ENCODE peak calls at places on chromosomes 12 and 14, in four cellular contexts. O, B, G and D are unnamed samples.

GRCh38 chr14:54105898-54106297 is 149.3 kb upstream of the BMP4 start:
- DNase-seq in B (no peak), G (no peak), O (no peak), D (no peak)

GRCh38 chr12:111024205-111024794 is 103.9 kb upstream of the MYL2 start:
- DNase-seq in B (peak), G (peak), O (peak), D (peak)

GRCh38 chr12:113271853-113272561 is 50.7 kb downstream of the TPCN1 start:
- DNase-seq in O (peak), G (no peak), B (peak), D (no peak)

GRCh38 chr14:31954991-31955390 is 122.1 kb upstream of the ARHGAP5 start:
- DNase-seq in B (no peak), G (no peak), O (peak), D (no peak)

GRCh38 chr12:71599213-71599612 is 64.4 kb downstream of the ZFC3H1 start:
- DNase-seq in O (no peak), G (no peak), B (no peak), D (no peak)

GRCh38 chr12:86122846-86123468 is 133.2 kb downstream of the MGAT4C start:
- DNase-seq in B (no peak), O (peak), G (no peak), D (no peak)

GRCh38 chr12:102034346-102034745 is 27.4 kb downstream of the WASHC3 start:
- DNase-seq in O (peak), G (no peak), B (no peak), D (no peak)

GRCh38 chr14:33765251-33765650 is 185.6 kb downstream of the EGLN3 start:
- DNase-seq in B (peak), O (no peak), G (peak), D (peak)

GRCh38 chr12:116066381-116067230 is 210.9 kb downstream of the MED13L start:
- DNase-seq in O (peak), G (no peak), B (peak), D (peak)

GRCh38 chr12:29149691-29150382 is 759 bp downstream of the FAR2 start:
- DNase-seq in B (peak), O (no peak), G (peak), D (no peak)

GRCh38 chr12:29148065-29148957 is 767 bp upstream of the FAR2 start:
- DNase-seq in G (no peak), O (no peak), B (peak), D (no peak)

GRCh38 chr12:29146201-29146600 is 2.9 kb upstream of the FAR2 start:
- DNase-seq in G (no peak), B (no peak), O (no peak), D (no peak)

GRCh38 chr12:29152223-29152868 is 3.3 kb downstream of the FAR2 start:
- DNase-seq in G (no peak), O (no peak), B (no peak), D (no peak)

DNA sequence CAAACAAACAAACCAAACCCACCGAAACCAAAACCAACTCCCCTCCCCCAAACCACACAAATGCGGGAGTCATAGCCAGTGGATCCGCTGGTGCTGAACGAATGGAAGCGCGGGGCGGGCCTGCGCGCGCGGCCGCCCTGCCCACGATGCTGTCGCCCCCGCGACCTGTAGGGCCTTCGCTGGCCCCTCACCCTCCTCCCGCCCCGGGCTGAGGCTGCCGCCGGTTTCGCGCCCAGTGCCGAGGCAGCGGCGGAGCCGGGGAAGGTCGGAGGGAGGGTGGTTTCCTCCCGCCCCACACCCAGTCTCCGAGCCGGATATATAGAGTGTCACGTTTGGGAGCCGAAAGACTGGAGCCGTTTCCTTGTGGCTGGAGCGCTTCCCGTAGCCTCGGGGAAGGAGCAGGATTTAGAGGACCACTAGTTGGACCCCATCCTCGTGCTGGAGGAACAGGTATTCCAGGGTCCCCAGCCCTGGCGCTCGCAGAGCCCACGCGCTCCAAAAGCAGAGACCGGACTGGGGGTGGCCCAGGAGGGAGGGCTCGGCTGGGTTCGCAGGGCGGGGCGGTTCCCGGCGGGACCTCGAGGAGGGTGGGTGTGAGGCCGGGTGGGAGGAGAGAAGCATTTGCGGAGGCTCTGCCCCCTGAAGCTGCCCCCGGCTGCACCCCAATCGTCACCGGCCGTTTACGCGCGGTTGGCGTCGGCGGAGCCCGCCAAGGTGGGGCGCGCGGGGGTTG is at the start of gene FAR2:
- DNase-seq in G (peak), B (peak), O (no peak), D (peak)
- H3K18ac ChIP-seq in G (peak), B (peak), O (peak), D (peak)

GRCh38 chr12:131223171-131223761 is 269.6 kb downstream of the ADGRD1 start:
- DNase-seq in O (no peak), G (peak), B (no peak), D (no peak)
- H3K18ac ChIP-seq in O (no peak), G (peak), B (no peak), D (peak)

DNA sequence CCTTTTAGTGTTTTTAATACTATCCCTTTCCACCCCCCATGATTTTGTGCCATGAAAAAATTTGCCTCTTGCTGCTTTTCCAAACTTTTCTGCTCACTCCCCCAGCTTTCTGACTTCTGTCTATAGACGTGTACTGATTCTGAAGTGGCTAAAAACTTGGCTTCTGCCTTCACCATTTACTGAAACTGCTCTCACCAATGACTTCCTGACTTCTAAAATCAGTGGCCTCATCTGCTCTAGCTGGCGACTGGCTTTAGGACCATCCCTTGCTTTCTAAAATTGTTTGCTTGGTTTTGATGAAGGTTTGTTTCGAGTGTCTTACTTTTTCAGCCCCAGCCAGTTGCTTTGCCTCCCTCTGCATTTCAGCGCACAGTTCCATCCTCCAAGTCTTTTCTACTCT is 145.3 kb downstream of the HELB start:
- DNase-seq in O (no peak), B (no peak), G (no peak), D (no peak)
- H3K18ac ChIP-seq in O (no peak), B (no peak), G (no peak), D (no peak)

GRCh38 chr12:31279525-31279924 is 46.4 kb downstream of the SINHCAF start:
- DNase-seq in G (no peak), B (no peak), O (no peak), D (no peak)
- H3K18ac ChIP-seq in G (no peak), B (no peak), O (no peak), D (no peak)

GRCh38 chr14:100857196-100857922 is 31.4 kb downstream of the MEG3 start:
- DNase-seq in G (no peak), B (no peak), O (no peak), D (no peak)

GRCh38 chr14:100855256-100855930 is 29.5 kb downstream of the MEG3 start:
- DNase-seq in B (peak), O (no peak), G (no peak), D (no peak)

GRCh38 chr14:100854435-100854834 is 28.5 kb downstream of the MEG3 start:
- DNase-seq in G (no peak), O (no peak), B (no peak), D (no peak)

GRCh38 chr14:100857923-100858837 is 32.3 kb downstream of the MEG3 start:
- DNase-seq in O (no peak), G (no peak), B (no peak), D (no peak)

GRCh38 chr14:100856056-100856950 is 30.4 kb downstream of the MEG3 start:
- DNase-seq in B (no peak), G (no peak), O (no peak), D (no peak)
- H3K18ac ChIP-seq in B (no peak), G (no peak), O (no peak), D (peak)

GRCh38 chr12:68746572-68747180 is 700 bp downstream of the SLC35E3 start:
- DNase-seq in B (peak), G (peak), O (peak), D (peak)
- H3K18ac ChIP-seq in B (no peak), G (no peak), O (no peak), D (peak)

GRCh38 chr12:108595711-108596647 is 1.9 kb downstream of the TMEM119 start:
- DNase-seq in B (no peak), G (no peak), O (no peak), D (no peak)
- H3K18ac ChIP-seq in B (no peak), G (no peak), O (no peak), D (no peak)

GRCh38 chr14:99425272-99425681 is 55.4 kb downstream of the SETD3 start:
- DNase-seq in G (no peak), B (no peak), O (no peak), D (no peak)

GRCh38 chr14:99426265-99426664 is 54.4 kb downstream of the SETD3 start:
- DNase-seq in B (no peak), G (no peak), O (no peak), D (no peak)

GRCh38 chr14:99424306-99424877 is 56.3 kb downstream of the SETD3 start:
- DNase-seq in O (no peak), G (peak), B (peak), D (no peak)

GRCh38 chr14:99427632-99428315 is 52.9 kb downstream of the SETD3 start:
- DNase-seq in B (peak), G (no peak), O (peak), D (no peak)

GRCh38 chr14:99426796-99427346 is 53.8 kb downstream of the SETD3 start:
- DNase-seq in G (no peak), B (no peak), O (no peak), D (no peak)
- H3K18ac ChIP-seq in G (no peak), B (no peak), O (no peak), D (no peak)

GRCh38 chr14:102897299-102898027 is 25.0 kb upstream of the AMN start:
- DNase-seq in B (no peak), O (no peak), G (no peak), D (no peak)

GRCh38 chr14:102898298-102898697 is 24.2 kb upstream of the AMN start:
- DNase-seq in B (no peak), O (no peak), G (no peak), D (no peak)

GRCh38 chr14:102898776-102899515 is 23.5 kb upstream of the AMN start:
- DNase-seq in G (no peak), O (no peak), B (no peak), D (no peak)

GRCh38 chr14:102900631-102901571 is 21.6 kb upstream of the AMN start:
- DNase-seq in G (no peak), O (no peak), B (no peak), D (no peak)

GRCh38 chr14:102899516-102899900 is 23.0 kb upstream of the AMN start:
- DNase-seq in G (no peak), B (no peak), O (no peak), D (no peak)
- H3K18ac ChIP-seq in G (no peak), B (no peak), O (no peak), D (peak)

DNA sequence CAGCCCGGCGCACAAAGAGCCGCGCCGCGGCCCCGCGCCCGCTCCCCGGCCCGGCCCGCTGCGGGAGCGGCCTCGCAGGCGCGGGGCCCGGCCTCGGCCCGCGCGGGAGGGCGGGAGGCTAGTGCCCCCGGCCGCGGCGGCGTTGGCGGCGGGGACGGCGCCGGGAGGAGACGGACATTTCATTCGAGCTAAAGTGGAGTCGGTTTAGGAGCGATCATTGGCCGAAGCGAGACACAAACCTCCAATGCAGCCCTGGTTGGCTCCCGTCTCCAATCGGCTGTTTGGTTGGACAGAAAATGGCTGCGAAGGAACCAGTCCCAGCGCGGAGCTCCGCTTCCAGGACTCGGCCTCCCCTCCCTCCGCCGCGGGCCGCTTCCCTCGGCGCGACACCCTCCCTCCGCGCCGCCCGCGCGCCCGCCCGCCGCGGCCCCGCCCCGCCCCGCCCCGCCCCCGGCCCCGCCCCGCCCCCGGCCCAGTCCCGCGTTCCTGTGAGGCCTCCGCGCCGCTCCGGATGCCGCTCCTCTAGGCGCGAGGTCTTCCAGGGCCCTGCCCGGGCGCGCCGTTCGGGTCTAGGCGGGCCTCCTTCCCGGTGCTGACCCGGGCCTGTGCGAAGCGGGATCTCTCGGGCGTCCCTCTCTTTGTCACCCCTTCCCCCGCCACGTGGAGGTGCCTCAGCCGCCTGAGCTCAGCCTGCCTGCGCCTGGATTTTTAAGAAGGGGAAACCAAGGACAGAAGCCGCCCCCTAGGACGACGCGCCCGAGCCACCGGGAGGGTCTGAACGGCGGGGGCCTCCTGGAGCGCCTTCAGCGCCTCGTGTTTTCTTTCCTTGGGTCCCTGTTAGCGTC is at the start of gene NFYB:
- DNase-seq in G (peak), O (peak), B (peak), D (peak)
- H3K18ac ChIP-seq in G (peak), O (peak), B (peak), D (peak)